ENCODE peak calls at places on chromosomes 6 and 20, in five cellular contexts. F, A, S, E and G are unnamed samples.

GRCh38 chr20:43383026-43383795 is 74.5 kb upstream of the SRSF6 start:
- DNase-seq in F (no peak), A (no peak), S (no peak), E (no peak), G (no peak)

GRCh38 chr20:40522405-40522804 is 166.6 kb downstream of the MAFB start:
- DNase-seq in F (no peak), A (no peak), S (no peak), E (no peak), G (no peak)

GRCh38 chr20:48957053-48957481 is 35.6 kb downstream of the ARFGEF2 start:
- DNase-seq in F (no peak), A (no peak), S (no peak), E (no peak), G (no peak)

GRCh38 chr6:29563435-29563834 is 3.9 kb upstream of the UBD start:
- DNase-seq in F (no peak), A (no peak), S (no peak), E (no peak), G (no peak)

GRCh38 chr6:344816-345340 is 46.7 kb upstream of the IRF4 start:
- DNase-seq in F (no peak), A (no peak), S (no peak), E (no peak), G (no peak)

GRCh38 chr6:37587776-37588744 is 88.4 kb upstream of the CCDC167 start:
- DNase-seq in F (no peak), A (no peak), S (no peak), E (no peak), G (no peak)

GRCh38 chr20:2080532-2081224 is 20.9 kb upstream of the STK35 start:
- DNase-seq in F (no peak), A (no peak), S (no peak), E (peak; percentile 23), G (no peak)

GRCh38 chr6:110561708-110562107 is 85.3 kb upstream of the SLC22A16 start:
- DNase-seq in F (no peak), A (no peak), S (no peak), E (no peak), G (no peak)

GRCh38 chr20:44052166-44052565 is 134.8 kb downstream of the JPH2 start:
- DNase-seq in F (no peak), A (no peak), S (no peak), E (no peak), G (no peak)

GRCh38 chr6:2221724-2222274 is 23.6 kb downstream of the GMDS start:
- DNase-seq in F (peak; percentile 36), A (no peak), S (no peak), E (no peak), G (no peak)

GRCh38 chr6:73703514-73703913 is 7.5 kb downstream of the CD109 start:
- DNase-seq in F (no peak), A (no peak), S (no peak), E (no peak), G (no peak)

GRCh38 chr20:4767084-4767483 is 45.4 kb downstream of the PRND start:
- DNase-seq in F (no peak), A (no peak), S (peak; percentile 89), E (no peak), G (no peak)

GRCh38 chr20:10910535-10911239 is 236.9 kb upstream of the JAG1 start:
- DNase-seq in F (peak; percentile 61), A (no peak), S (no peak), E (no peak), G (no peak)

GRCh38 chr20:35207950-35208611 is 18.4 kb upstream of the MMP24 start:
- DNase-seq in F (peak; percentile 89), A (peak; percentile 70), S (peak; percentile 25), E (peak; percentile 88), G (peak; percentile 67)

GRCh38 chr20:63090052-63090451 is 83.3 kb upstream of the BHLHE23 start:
- DNase-seq in F (no peak), A (no peak), S (no peak), E (no peak), G (no peak)

GRCh38 chr6:36618366-36619355 is 24.5 kb downstream of the SRSF3 start:
- DNase-seq in F (no peak), A (no peak), S (peak; percentile 59), E (no peak), G (no peak)

GRCh38 chr6:1678966-1679690 is 69.4 kb downstream of the FOXC1 start:
- DNase-seq in F (peak; percentile 41), A (peak; percentile 57), S (no peak), E (no peak), G (no peak)

GRCh38 chr6:158825951-158826306 is 6.8 kb upstream of the EZR start:
- DNase-seq in F (no peak), A (no peak), S (no peak), E (peak; percentile 56), G (no peak)

GRCh38 chr6:29887330-29887818 is 55.0 kb upstream of the HLA-A start:
- DNase-seq in F (peak; percentile 23), A (no peak), S (no peak), E (peak; percentile 58), G (no peak)

GRCh38 chr6:56101141-56101553 is 146.2 kb downstream of the COL21A1 start:
- DNase-seq in F (peak; percentile 98), A (no peak), S (peak; percentile 78), E (peak; percentile 7), G (no peak)

GRCh38 chr6:29227235-29227634 is 56.5 kb downstream of the OR2J2 start:
- DNase-seq in F (no peak), A (no peak), S (no peak), E (no peak), G (no peak)

GRCh38 chr20:33803921-33804337 is 7.2 kb upstream of the CHMP4B start:
- DNase-seq in F (peak; percentile 76), A (no peak), S (no peak), E (no peak), G (no peak)

GRCh38 chr6:25219147-25219546 is 60.0 kb upstream of the CARMIL1 start:
- DNase-seq in F (no peak), A (no peak), S (no peak), E (no peak), G (no peak)

GRCh38 chr6:3644613-3645012 is 106.9 kb downstream of the PXDC1 start:
- DNase-seq in F (no peak), A (no peak), S (no peak), E (no peak), G (no peak)

GRCh38 chr20:25669826-25670422 is 26.7 kb downstream of the ZNF337 start:
- DNase-seq in F (peak; percentile 79), A (no peak), S (no peak), E (peak; percentile 16), G (no peak)

GRCh38 chr6:157469378-157469777 is 88.4 kb downstream of the ZDHHC14 start:
- DNase-seq in F (no peak), A (no peak), S (no peak), E (no peak), G (no peak)